ENCODE peak calls at places on chromosomes 3 and 15, in six cellular contexts. Q, K, O, U, E and Y are unnamed samples.

GRCh38 chr15:85646538-85647091 is 148.1 kb downstream of the KLHL25 start:
- DNase-seq in Q (peak; percentile 93), E (no peak), K (no peak), O (no peak), U (peak; percentile 38), Y (no peak)

GRCh38 chr3:40714771-40715170 is 190.0 kb downstream of the ZNF621 start:
- DNase-seq in K (no peak), U (no peak), O (no peak), Q (no peak), E (no peak), Y (no peak)

GRCh38 chr15:83733206-83733605 is 79.3 kb downstream of the ADAMTSL3 start:
- DNase-seq in E (no peak), O (no peak), U (no peak), K (no peak), Q (peak; percentile 6), Y (peak; percentile 31)

GRCh38 chr3:113035387-113035982 is 44.7 kb downstream of the GTPBP8 start:
- DNase-seq in U (peak; percentile 69), O (peak; percentile 49), K (peak; percentile 50), E (no peak), Q (peak; percentile 63), Y (peak; percentile 64)

GRCh38 chr15:29952245-29952644 is 130.0 kb upstream of the TJP1 start:
- DNase-seq in K (no peak), Q (no peak), O (no peak), U (peak; percentile 30), E (no peak), Y (no peak)

GRCh38 chr3:56144792-56145191 is 323.5 kb downstream of the ERC2 start:
- DNase-seq in O (no peak), E (no peak), K (no peak), Q (no peak), U (no peak), Y (no peak)

GRCh38 chr15:33226559-33227181 is 32.2 kb upstream of the FMN1 start:
- DNase-seq in Q (no peak), K (peak; percentile 45), U (peak; percentile 32), E (peak; percentile 52), O (no peak), Y (peak; percentile 85)

GRCh38 chr3:171192176-171192854 is 165.8 kb upstream of the SLC2A2 start:
- DNase-seq in K (peak; percentile 92), Q (peak; percentile 94), E (no peak), U (no peak), O (no peak), Y (peak; percentile 42)

GRCh38 chr3:69231929-69232437 is 109.6 kb upstream of the LMOD3 start:
- DNase-seq in E (no peak), Q (no peak), U (peak; percentile 31), O (no peak), K (peak; percentile 16), Y (peak; percentile 32)

GRCh38 chr3:149368201-149368849 is 9.1 kb downstream of the TM4SF1 start:
- DNase-seq in E (no peak), O (no peak), U (no peak), Q (peak; percentile 59), K (no peak), Y (no peak)

GRCh38 chr15:26901036-26901435 is 34.2 kb downstream of the GABRA5 start:
- DNase-seq in U (no peak), O (no peak), E (no peak), K (no peak), Q (peak; percentile 10), Y (no peak)

GRCh38 chr3:52495777-52496602 is 852 bp downstream of the STAB1 start:
- DNase-seq in K (no peak), E (no peak), Q (peak; percentile 43), O (peak; percentile 30), U (no peak), Y (no peak)

GRCh38 chr3:59426851-59427565 is 377.2 kb upstream of the CFAP20DC start:
- DNase-seq in Q (peak; percentile 86), O (no peak), E (no peak), K (no peak), U (no peak), Y (no peak)

GRCh38 chr3:61464785-61465184 is 96.6 kb upstream of the PTPRG start:
- DNase-seq in K (no peak), U (no peak), E (no peak), O (no peak), Q (no peak), Y (no peak)

GRCh38 chr3:58690490-58690889 is 23.9 kb upstream of the FAM3D start:
- DNase-seq in Q (no peak), O (no peak), E (no peak), K (no peak), U (no peak), Y (no peak)

GRCh38 chr3:152656207-152657001 is 178.5 kb upstream of the P2RY1 start:
- DNase-seq in K (peak; percentile 65), U (peak; percentile 16), O (no peak), Q (no peak), E (no peak), Y (no peak)

GRCh38 chr15:70424937-70425411 is 327.3 kb upstream of the TLE3 start:
- DNase-seq in Q (no peak), O (no peak), K (no peak), U (no peak), E (no peak), Y (no peak)

GRCh38 chr3:120438971-120439370 is 11.8 kb downstream of the FSTL1 start:
- DNase-seq in O (no peak), K (no peak), Q (peak; percentile 93), E (no peak), U (no peak), Y (peak; percentile 58)

GRCh38 chr3:124144035-124144814 is 152.3 kb upstream of the ROPN1 start:
- DNase-seq in E (no peak), U (no peak), Q (no peak), K (no peak), O (no peak), Y (no peak)

GRCh38 chr3:124138148-124138547 is 146.2 kb upstream of the ROPN1 start:
- DNase-seq in U (no peak), Q (no peak), K (no peak), E (no peak), O (no peak), Y (no peak)

GRCh38 chr3:124140751-124141150 is 148.8 kb upstream of the ROPN1 start:
- DNase-seq in U (no peak), E (no peak), O (no peak), K (no peak), Q (no peak), Y (no peak)

GRCh38 chr3:124143047-124143446 is 151.1 kb upstream of the ROPN1 start:
- DNase-seq in K (no peak), E (no peak), O (no peak), Q (no peak), U (no peak), Y (no peak)

DNA sequence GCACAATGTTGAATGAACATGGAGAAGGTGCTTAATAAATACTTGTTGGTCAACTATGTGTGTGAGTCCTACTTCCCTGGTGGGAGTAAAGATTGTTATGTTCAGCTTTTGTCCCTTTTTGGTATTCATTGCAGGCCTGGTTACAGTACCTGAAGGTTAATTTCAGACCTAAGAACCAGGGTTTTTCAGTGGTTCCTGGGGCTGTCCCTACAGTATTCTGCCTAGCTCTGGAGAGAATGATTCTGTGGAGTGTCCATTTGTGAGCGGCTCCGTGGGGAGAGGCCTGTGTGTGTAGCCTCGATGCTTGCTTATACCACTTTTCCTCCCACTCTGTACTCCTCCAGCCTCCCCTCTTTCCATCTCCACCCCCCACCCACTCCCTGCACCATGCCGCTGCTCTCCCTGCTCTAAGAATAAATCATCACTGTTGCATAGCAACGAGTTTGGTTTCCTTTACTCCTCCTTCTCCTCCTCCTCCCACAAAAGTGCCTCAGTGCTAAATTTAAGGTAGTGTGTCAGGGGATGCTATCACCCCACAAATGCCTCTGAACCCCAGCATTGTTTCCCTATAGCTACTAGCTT is 150.6 kb upstream of the ROPN1 start:
- DNase-seq in E (no peak), Q (no peak), K (no peak), U (no peak), O (no peak), Y (no peak)
- TF ChIP-seq USF2 in E (no peak), Q (no peak), K (no peak), U (no peak), O (no peak), Y (no peak)

GRCh38 chr15:67747949-67748348 is 77.4 kb upstream of the SKOR1 start:
- DNase-seq in O (no peak), U (no peak), K (no peak), E (no peak), Q (no peak), Y (no peak)

GRCh38 chr15:67746022-67746421 is 79.3 kb upstream of the SKOR1 start:
- DNase-seq in Q (peak; percentile 36), U (no peak), O (no peak), E (no peak), K (no peak), Y (no peak)

GRCh38 chr15:67746450-67746849 is 78.9 kb upstream of the SKOR1 start:
- DNase-seq in U (no peak), Q (no peak), O (no peak), E (no peak), K (no peak), Y (no peak)

GRCh38 chr15:67753901-67754300 is 71.4 kb upstream of the SKOR1 start:
- DNase-seq in O (no peak), U (no peak), K (no peak), Q (no peak), E (no peak), Y (no peak)

DNA sequence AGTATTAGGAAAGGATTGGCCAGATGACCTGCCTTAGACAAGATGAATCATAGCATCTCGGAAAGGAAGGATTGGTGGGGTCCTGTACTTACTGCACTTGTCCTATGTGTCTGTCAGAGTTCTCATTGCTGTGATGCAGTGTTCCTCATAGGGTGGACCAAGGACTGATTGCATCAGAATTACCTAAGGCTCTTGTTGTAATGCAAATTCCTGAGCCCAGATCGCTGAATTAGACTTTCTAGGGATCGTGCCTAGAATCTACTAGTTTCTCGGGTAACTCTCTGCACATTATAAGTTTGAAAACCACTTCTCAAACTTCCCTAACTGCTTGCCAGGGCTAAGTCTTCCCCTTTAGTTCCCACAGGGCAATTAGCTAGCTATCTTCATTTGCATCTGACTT is 74.9 kb upstream of the SKOR1 start:
- DNase-seq in K (no peak), E (no peak), U (no peak), O (no peak), Q (no peak), Y (no peak)
- TF ChIP-seq SMC3 in K (no peak), E (no peak), U (no peak), O (no peak), Q (no peak), Y (no peak)

GRCh38 chr3:151075869-151076573 is 9.4 kb upstream of the MED12L start:
- DNase-seq in Q (no peak), O (no peak), K (no peak), U (no peak), E (no peak), Y (no peak)
- TF ChIP-seq USF2 in Q (no peak), O (no peak), K (no peak), U (no peak), E (no peak), Y (no peak)

DNA sequence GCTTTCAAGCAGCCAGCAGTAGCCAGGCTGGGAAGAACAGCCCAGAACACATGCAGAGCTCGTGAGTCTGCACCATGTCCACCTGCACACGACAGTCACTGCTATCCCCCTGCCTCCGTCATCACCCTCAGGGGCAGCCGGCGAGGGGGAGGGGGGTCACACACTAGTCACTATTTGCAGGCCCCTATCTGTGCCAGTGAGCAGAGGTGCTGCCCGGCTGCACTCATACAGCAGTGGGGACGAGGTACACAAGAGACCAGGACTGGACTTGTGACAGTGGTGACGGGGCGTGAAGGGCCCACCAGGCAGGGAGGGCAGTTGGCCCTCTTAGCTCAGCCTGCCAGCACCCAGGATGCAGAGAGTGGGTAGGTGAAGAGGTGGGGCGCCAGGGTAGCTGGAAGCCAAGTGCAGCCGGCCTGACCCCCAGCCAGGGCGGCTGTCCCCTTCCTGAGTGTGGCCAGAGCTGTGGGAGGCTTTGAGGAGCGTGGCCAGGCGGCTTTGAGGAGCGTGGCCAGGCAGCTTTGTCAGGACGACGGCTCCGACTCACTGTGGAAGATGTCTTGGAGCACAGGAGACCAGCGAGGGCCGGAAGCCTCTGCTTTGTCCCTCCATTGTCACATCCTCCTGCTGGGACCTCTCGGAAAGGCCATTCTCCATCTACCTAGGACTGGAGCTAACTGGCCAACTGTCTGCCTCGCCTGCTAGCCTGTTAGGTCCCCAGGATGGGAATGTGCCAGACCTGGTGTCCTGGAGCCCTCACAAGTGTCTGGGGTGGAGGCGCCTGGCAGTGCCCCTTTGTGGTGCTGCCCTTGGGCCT is 52.1 kb upstream of the FGD5 start:
- DNase-seq in K (no peak), U (no peak), Q (no peak), E (no peak), O (no peak), Y (no peak)
- TF ChIP-seq SMC3 in K (no peak), U (no peak), Q (no peak), E (no peak), O (no peak), Y (no peak)